ENCODE peak calls at places on chromosomes 5 and 9, in four cellular contexts. One of them, this sample, is unnamed.

GRCh38 chr5:50580506-50580905 is 85.9 kb upstream of the PARP8 start:
- DNase-seq in HS-27A: peak
- DNase-seq in NCI-H1092: no peak
- DNase-seq in NCI-H226: peak
- DNase-seq in this sample: no peak

GRCh38 chr9:93673844-93674334 is 97.5 kb downstream of the PHF2 start:
- DNase-seq in HS-27A: no peak
- DNase-seq in NCI-H1092: no peak
- DNase-seq in NCI-H226: no peak
- DNase-seq in this sample: no peak

GRCh38 chr9:6944896-6945295 is 187.1 kb downstream of the KDM4C start:
- DNase-seq in HS-27A: no peak
- DNase-seq in NCI-H1092: no peak
- DNase-seq in NCI-H226: no peak
- DNase-seq in this sample: no peak

GRCh38 chr9:120985759-120986353 is 59.3 kb upstream of the TRAF1 start:
- DNase-seq in HS-27A: peak
- DNase-seq in NCI-H1092: no peak
- DNase-seq in NCI-H226: peak
- DNase-seq in this sample: peak

GRCh38 chr5:124315746-124316415 is 430.6 kb downstream of the ZNF608 start:
- DNase-seq in HS-27A: peak
- DNase-seq in NCI-H1092: no peak
- DNase-seq in NCI-H226: peak
- DNase-seq in this sample: no peak

GRCh38 chr5:160339406-160340140 is 27.2 kb upstream of the CCNJL start:
- DNase-seq in HS-27A: no peak
- DNase-seq in NCI-H1092: no peak
- DNase-seq in NCI-H226: no peak
- DNase-seq in this sample: no peak

GRCh38 chr5:134510970-134511795 is 14.3 kb upstream of the JADE2 start:
- DNase-seq in HS-27A: no peak
- DNase-seq in NCI-H1092: no peak
- DNase-seq in NCI-H226: peak
- DNase-seq in this sample: peak

GRCh38 chr9:78026947-78027346 is 4.7 kb downstream of the GNAQ start:
- DNase-seq in HS-27A: no peak
- DNase-seq in NCI-H1092: no peak
- DNase-seq in NCI-H226: peak
- DNase-seq in this sample: no peak

GRCh38 chr9:16626577-16627130 is 243.8 kb downstream of the BNC2 start:
- DNase-seq in HS-27A: peak
- DNase-seq in NCI-H1092: peak
- DNase-seq in NCI-H226: peak
- DNase-seq in this sample: peak

GRCh38 chr5:150217041-150217440 is 27.2 kb downstream of the SLC6A7 start:
- DNase-seq in HS-27A: no peak
- DNase-seq in NCI-H1092: no peak
- DNase-seq in NCI-H226: no peak
- DNase-seq in this sample: no peak

GRCh38 chr5:179123491-179124328 is 63.5 kb downstream of the ZNF354C start:
- DNase-seq in HS-27A: no peak
- DNase-seq in NCI-H1092: no peak
- DNase-seq in NCI-H226: no peak
- DNase-seq in this sample: no peak

GRCh38 chr5:1827410-1828397 is 26.5 kb downstream of the NDUFS6 start:
- DNase-seq in HS-27A: no peak
- DNase-seq in NCI-H1092: no peak
- DNase-seq in NCI-H226: no peak
- DNase-seq in this sample: no peak

GRCh38 chr5:158682631-158683030 is 417.1 kb downstream of the EBF1 start:
- DNase-seq in HS-27A: no peak
- DNase-seq in NCI-H1092: no peak
- DNase-seq in NCI-H226: no peak
- DNase-seq in this sample: no peak

GRCh38 chr5:50595199-50595598 is 71.2 kb upstream of the PARP8 start:
- DNase-seq in HS-27A: peak
- DNase-seq in NCI-H1092: no peak
- DNase-seq in NCI-H226: peak
- DNase-seq in this sample: no peak

GRCh38 chr5:179608131-179608581 is 15.3 kb downstream of the HNRNPH1 start:
- DNase-seq in HS-27A: no peak
- DNase-seq in NCI-H1092: no peak
- DNase-seq in NCI-H226: no peak
- DNase-seq in this sample: no peak

GRCh38 chr9:89116064-89116817 is 62.4 kb downstream of the SHC3 start:
- DNase-seq in HS-27A: no peak
- DNase-seq in NCI-H1092: no peak
- DNase-seq in NCI-H226: no peak
- DNase-seq in this sample: no peak

GRCh38 chr5:83471405-83472212 is at the start of gene VCAN:
- DNase-seq in HS-27A: no peak
- DNase-seq in NCI-H1092: no peak
- DNase-seq in NCI-H226: no peak
- DNase-seq in this sample: no peak

GRCh38 chr5:168001311-168001710 is 290.1 kb upstream of the WWC1 start:
- DNase-seq in HS-27A: no peak
- DNase-seq in NCI-H1092: no peak
- DNase-seq in NCI-H226: no peak
- DNase-seq in this sample: no peak

GRCh38 chr9:114465906-114466900 is 39.1 kb downstream of the WHRN start:
- DNase-seq in HS-27A: no peak
- DNase-seq in NCI-H1092: no peak
- DNase-seq in NCI-H226: no peak
- DNase-seq in this sample: no peak

GRCh38 chr5:131635755-131636479 is 888 bp upstream of the RAPGEF6 start:
- DNase-seq in HS-27A: no peak
- DNase-seq in NCI-H1092: no peak
- DNase-seq in NCI-H226: no peak
- DNase-seq in this sample: peak

GRCh38 chr9:12884736-12885395 is 110.0 kb downstream of the LURAP1L start:
- DNase-seq in HS-27A: peak
- DNase-seq in NCI-H1092: peak
- DNase-seq in NCI-H226: peak
- DNase-seq in this sample: peak

GRCh38 chr9:127085186-127085585 is 37.2 kb downstream of the ANGPTL2 start:
- DNase-seq in HS-27A: no peak
- DNase-seq in NCI-H1092: no peak
- DNase-seq in NCI-H226: no peak
- DNase-seq in this sample: no peak